ENCODE peak calls at places on chromosomes 12 and 14, in six cellular contexts. W is T-helper 9 cell; Z is activated naive CD4-positive, alpha-beta T cell; D is brain microvascular endothelial cell; L is NCI-H510A treated with DMSO at 0.1 percent for 48 hours; C is EH. K is an unnamed sample.

GRCh38 chr12:62581288-62582064 is 114.8 kb downstream of the MON2 start:
- DNase-seq in W (no peak), Z (no peak), D (no peak), L (peak), C (peak), K (peak)

GRCh38 chr12:57181561-57182155 is 34.2 kb upstream of the LRP1-AS start:
- DNase-seq in W (no peak), Z (no peak), D (no peak), L (no peak), C (peak), K (no peak)

GRCh38 chr12:14399871-14400270 is 34.4 kb downstream of the ATF7IP start:
- DNase-seq in W (no peak), Z (no peak), D (peak), L (no peak), C (peak), K (peak)

GRCh38 chr14:59540852-59541251 is 35.8 kb downstream of the CCDC175 start:
- DNase-seq in W (no peak), Z (no peak), D (no peak), L (no peak), C (no peak), K (no peak)

GRCh38 chr12:53068811-53069585 is 10.2 kb downstream of the SPRYD3 start:
- DNase-seq in W (no peak), Z (no peak), D (no peak), L (no peak), C (peak), K (no peak)

GRCh38 chr12:71492604-71493003 is 53.0 kb downstream of the LGR5 start:
- DNase-seq in W (no peak), Z (no peak), D (no peak), L (no peak), C (no peak), K (no peak)

GRCh38 chr14:96926006-96926405 is 128.8 kb downstream of the VRK1 start:
- DNase-seq in W (no peak), Z (no peak), D (no peak), L (no peak), C (no peak), K (no peak)

GRCh38 chr12:50948798-50949197 is 3.5 kb upstream of the HIGD1C start:
- DNase-seq in W (no peak), Z (no peak), D (no peak), L (no peak), C (peak), K (no peak)

GRCh38 chr14:60622210-60622919 is 26.9 kb downstream of the SIX1 start:
- DNase-seq in W (no peak), Z (no peak), D (no peak), L (no peak), C (no peak), K (peak)

GRCh38 chr12:6272300-6273208 is 37.9 kb upstream of the PLEKHG6 start:
- DNase-seq in W (no peak), Z (no peak), D (no peak), L (no peak), C (no peak), K (no peak)

GRCh38 chr12:64273527-64274403 is 51.7 kb upstream of the KICS2 start:
- DNase-seq in W (no peak), Z (no peak), D (peak), L (no peak), C (peak), K (no peak)

GRCh38 chr12:106118-106561 is 39.6 kb downstream of the IQSEC3 start:
- DNase-seq in W (no peak), Z (no peak), D (no peak), L (peak), C (no peak), K (no peak)

K was measured in fibroblast of lung.